ENCODE peak calls at places on chromosomes 13 and 19, in five cellular contexts. One of them, this sample, is unnamed.

GRCh38 chr19:48608798-48609263 is 2.3 kb downstream of the SPACA4 start:
- DNase-seq in adrenal gland: peak; percentile 65
- DNase-seq in tibial artery: no peak
- DNase-seq in heart left ventricle: no peak
- DNase-seq in aorta: no peak
- DNase-seq in this sample: peak; percentile 39

GRCh38 chr13:40026174-40026585 is 370.7 kb downstream of the COG6 start:
- DNase-seq in adrenal gland: no peak
- DNase-seq in tibial artery: no peak
- DNase-seq in heart left ventricle: no peak
- DNase-seq in aorta: no peak
- DNase-seq in this sample: peak; percentile 24

GRCh38 chr13:60538566-60538965 is 141.5 kb downstream of the TDRD3 start:
- DNase-seq in adrenal gland: no peak
- DNase-seq in tibial artery: no peak
- DNase-seq in heart left ventricle: no peak
- DNase-seq in aorta: no peak
- DNase-seq in this sample: no peak

GRCh38 chr13:24135674-24136300 is 24.7 kb upstream of the SPATA13 start:
- DNase-seq in adrenal gland: no peak
- DNase-seq in tibial artery: no peak
- DNase-seq in heart left ventricle: no peak
- DNase-seq in aorta: no peak
- DNase-seq in this sample: peak; percentile 60

GRCh38 chr19:4200940-4201542 is 18.6 kb downstream of the ANKRD24 start:
- DNase-seq in adrenal gland: no peak
- DNase-seq in tibial artery: no peak
- DNase-seq in heart left ventricle: no peak
- DNase-seq in aorta: no peak
- DNase-seq in this sample: no peak

GRCh38 chr13:113964251-113964995 is 9.5 kb downstream of the C13orf46 start:
- DNase-seq in adrenal gland: no peak
- DNase-seq in tibial artery: no peak
- DNase-seq in heart left ventricle: no peak
- DNase-seq in aorta: peak; percentile 46
- DNase-seq in this sample: no peak

GRCh38 chr19:1922803-1923202 is 17.6 kb downstream of the ADAT3 start:
- DNase-seq in adrenal gland: no peak
- DNase-seq in tibial artery: no peak
- DNase-seq in heart left ventricle: no peak
- DNase-seq in aorta: no peak
- DNase-seq in this sample: no peak

GRCh38 chr19:1213391-1214286 is 8.1 kb downstream of the STK11 start:
- DNase-seq in adrenal gland: peak; percentile 79
- DNase-seq in tibial artery: peak; percentile 72
- DNase-seq in heart left ventricle: peak; percentile 76
- DNase-seq in aorta: peak; percentile 91
- DNase-seq in this sample: no peak

GRCh38 chr13:94674609-94675348 is 37.6 kb downstream of the SOX21 start:
- DNase-seq in adrenal gland: peak; percentile 55
- DNase-seq in tibial artery: peak; percentile 29
- DNase-seq in heart left ventricle: peak; percentile 22
- DNase-seq in aorta: no peak
- DNase-seq in this sample: peak; percentile 57

GRCh38 chr13:40535345-40535836 is 131.1 kb downstream of the FOXO1 start:
- DNase-seq in adrenal gland: no peak
- DNase-seq in tibial artery: no peak
- DNase-seq in heart left ventricle: no peak
- DNase-seq in aorta: no peak
- DNase-seq in this sample: no peak

GRCh38 chr13:60091573-60091972 is 72.2 kb downstream of the DIAPH3 start:
- DNase-seq in adrenal gland: no peak
- DNase-seq in tibial artery: no peak
- DNase-seq in heart left ventricle: no peak
- DNase-seq in aorta: no peak
- DNase-seq in this sample: no peak

GRCh38 chr13:29006359-29006850 is 186.3 kb downstream of the MTUS2 start:
- DNase-seq in adrenal gland: no peak
- DNase-seq in tibial artery: no peak
- DNase-seq in heart left ventricle: no peak
- DNase-seq in aorta: no peak
- DNase-seq in this sample: no peak

GRCh38 chr19:16587031-16588023 is 15.1 kb upstream of the SLC35E1 start:
- DNase-seq in adrenal gland: peak; percentile 54
- DNase-seq in tibial artery: peak; percentile 52
- DNase-seq in heart left ventricle: no peak
- DNase-seq in aorta: no peak
- DNase-seq in this sample: no peak

GRCh38 chr19:30719991-30720329 is 347.8 kb downstream of the ZNF536 start:
- DNase-seq in adrenal gland: peak; percentile 61
- DNase-seq in tibial artery: no peak
- DNase-seq in heart left ventricle: no peak
- DNase-seq in aorta: no peak
- DNase-seq in this sample: no peak

GRCh38 chr13:36530050-36530789 is 97.9 kb downstream of the CCNA1 start:
- DNase-seq in adrenal gland: no peak
- DNase-seq in tibial artery: no peak
- DNase-seq in heart left ventricle: no peak
- DNase-seq in aorta: no peak
- DNase-seq in this sample: peak; percentile 48

GRCh38 chr19:55635334-55635717 is 5.5 kb upstream of the ZNF580 start:
- DNase-seq in adrenal gland: no peak
- DNase-seq in tibial artery: no peak
- DNase-seq in heart left ventricle: no peak
- DNase-seq in aorta: no peak
- DNase-seq in this sample: no peak

GRCh38 chr13:20873348-20873747 is 29.2 kb downstream of the XPO4 start:
- DNase-seq in adrenal gland: no peak
- DNase-seq in tibial artery: no peak
- DNase-seq in heart left ventricle: no peak
- DNase-seq in aorta: no peak
- DNase-seq in this sample: peak; percentile 63

GRCh38 chr19:10009714-10010224 is 535 bp downstream of the COL5A3 start:
- DNase-seq in adrenal gland: no peak
- DNase-seq in tibial artery: no peak
- DNase-seq in heart left ventricle: no peak
- DNase-seq in aorta: no peak
- DNase-seq in this sample: peak; percentile 9
- H3K4me3 ChIP-seq in adrenal gland: peak overlapping the region; percentile 58
- H3K4me3 ChIP-seq in tibial artery: peak overlapping the region; percentile 45
- H3K4me3 ChIP-seq in heart left ventricle: peak overlapping the region; percentile 67
- H3K4me3 ChIP-seq in aorta: peak overlapping the region; percentile 9
- H3K4me3 ChIP-seq in this sample: peak overlapping the region; percentile 50

GRCh38 chr19:5299137-5299536 is 41.5 kb downstream of the PTPRS start:
- DNase-seq in adrenal gland: no peak
- DNase-seq in tibial artery: no peak
- DNase-seq in heart left ventricle: no peak
- DNase-seq in aorta: no peak
- DNase-seq in this sample: no peak
- H3K4me3 ChIP-seq in adrenal gland: no peak overlapping the region
- H3K4me3 ChIP-seq in tibial artery: no peak overlapping the region
- H3K4me3 ChIP-seq in heart left ventricle: no peak overlapping the region
- H3K4me3 ChIP-seq in aorta: no peak overlapping the region
- H3K4me3 ChIP-seq in this sample: no peak overlapping the region

DNA sequence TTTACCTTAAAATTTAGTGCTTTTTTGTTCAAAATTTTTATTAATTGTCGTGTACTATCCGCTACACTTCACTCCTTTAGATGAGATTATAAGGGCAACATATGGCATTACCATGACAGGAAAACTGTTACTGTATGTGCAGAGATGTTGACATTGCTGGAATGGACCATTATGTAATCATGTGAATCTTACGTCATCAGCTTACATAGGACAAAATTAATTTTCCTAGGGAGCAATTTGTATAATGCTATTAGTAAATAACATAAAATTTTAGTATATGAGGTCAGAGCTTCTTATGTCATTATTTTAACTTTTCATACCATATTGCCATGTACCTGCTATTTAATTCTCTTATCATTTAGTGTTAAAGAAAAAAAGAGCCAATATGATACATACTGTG is 110.4 kb upstream of the KLHL1 start:
- DNase-seq in adrenal gland: no peak
- DNase-seq in tibial artery: no peak
- DNase-seq in heart left ventricle: no peak
- DNase-seq in aorta: no peak
- DNase-seq in this sample: no peak
- H3K4me3 ChIP-seq in adrenal gland: no peak overlapping the region
- H3K4me3 ChIP-seq in tibial artery: no peak overlapping the region
- H3K4me3 ChIP-seq in heart left ventricle: no peak overlapping the region
- H3K4me3 ChIP-seq in aorta: no peak overlapping the region
- H3K4me3 ChIP-seq in this sample: no peak overlapping the region

GRCh38 chr19:46863818-46864629 is 3.2 kb downstream of the ARHGAP35 start:
- DNase-seq in adrenal gland: no peak
- DNase-seq in tibial artery: no peak
- DNase-seq in heart left ventricle: no peak
- DNase-seq in aorta: no peak
- DNase-seq in this sample: peak; percentile 91
- H3K4me3 ChIP-seq in adrenal gland: peak overlapping the region; percentile 99
- H3K4me3 ChIP-seq in tibial artery: peak overlapping the region; percentile 88
- H3K4me3 ChIP-seq in heart left ventricle: peak overlapping the region; percentile 72
- H3K4me3 ChIP-seq in aorta: no peak overlapping the region
- H3K4me3 ChIP-seq in this sample: peak overlapping the region; percentile 88

GRCh38 chr19:17780781-17781180 is 14.2 kb upstream of the B3GNT3 start:
- DNase-seq in adrenal gland: no peak
- DNase-seq in tibial artery: no peak
- DNase-seq in heart left ventricle: no peak
- DNase-seq in aorta: no peak
- DNase-seq in this sample: no peak

GRCh38 chr19:17775991-17776803 is 18.7 kb upstream of the B3GNT3 start:
- DNase-seq in adrenal gland: no peak
- DNase-seq in tibial artery: no peak
- DNase-seq in heart left ventricle: no peak
- DNase-seq in aorta: no peak
- DNase-seq in this sample: peak; percentile 20

GRCh38 chr19:17779281-17779930 is 15.5 kb upstream of the B3GNT3 start:
- DNase-seq in adrenal gland: no peak
- DNase-seq in tibial artery: peak; percentile 58
- DNase-seq in heart left ventricle: no peak
- DNase-seq in aorta: no peak
- DNase-seq in this sample: peak; percentile 28

GRCh38 chr19:17777840-17778620 is 16.9 kb upstream of the B3GNT3 start:
- DNase-seq in adrenal gland: no peak
- DNase-seq in tibial artery: peak; percentile 42
- DNase-seq in heart left ventricle: no peak
- DNase-seq in aorta: peak; percentile 88
- DNase-seq in this sample: no peak

DNA sequence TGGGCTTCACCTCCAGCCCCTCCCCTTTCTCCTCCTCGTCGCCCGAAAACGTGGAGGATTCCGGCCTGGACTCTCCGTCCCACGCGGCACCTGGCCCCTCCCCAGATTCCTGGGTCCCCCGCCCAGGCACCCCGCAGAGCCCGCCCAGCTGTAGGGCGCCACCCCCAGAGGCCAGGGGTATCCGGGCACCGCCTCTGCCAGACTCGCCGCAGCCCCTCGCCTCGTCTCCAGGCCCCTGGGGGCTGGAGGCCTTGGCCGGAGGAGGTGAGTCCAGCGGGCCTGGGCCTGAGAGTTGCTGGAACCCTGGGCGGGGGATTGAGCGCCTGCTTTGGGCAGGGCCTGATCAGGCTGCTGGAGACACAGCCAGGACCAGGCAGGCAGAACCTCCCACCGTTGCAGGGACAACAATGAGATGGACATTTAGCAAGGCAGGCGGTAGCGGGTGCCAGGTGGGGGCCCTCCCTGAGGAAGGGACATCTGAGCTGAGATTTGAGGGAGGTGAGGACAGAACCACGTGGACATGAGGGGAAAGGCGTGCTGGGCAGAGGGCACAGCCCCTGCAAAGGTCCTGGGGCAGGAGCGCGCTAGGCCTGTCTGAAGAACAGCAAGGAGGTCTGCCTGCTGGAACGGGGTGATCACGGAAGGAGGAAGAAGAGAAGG is 16.2 kb upstream of the B3GNT3 start:
- DNase-seq in adrenal gland: no peak
- DNase-seq in tibial artery: no peak
- DNase-seq in heart left ventricle: no peak
- DNase-seq in aorta: no peak
- DNase-seq in this sample: no peak
- H3K4me3 ChIP-seq in adrenal gland: peak overlapping the region; percentile 23
- H3K4me3 ChIP-seq in tibial artery: no peak overlapping the region
- H3K4me3 ChIP-seq in heart left ventricle: no peak overlapping the region
- H3K4me3 ChIP-seq in aorta: no peak overlapping the region
- H3K4me3 ChIP-seq in this sample: no peak overlapping the region

This sample was measured in fibroblast of the aortic adventitia.